ENCODE peak calls at places on chromosome 6, in seven cellular contexts. One of them, this sample, is unnamed.

GRCh38 chr6:142406131-142406530 is 104.3 kb downstream of the ADGRG6 start:
- DNase-seq in ovary: no peak
- DNase-seq in cardiac muscle cell: no peak
- DNase-seq in Peyer's patch: no peak
- DNase-seq in fibroblast of pulmonary artery: no peak
- DNase-seq in right cardiac atrium: no peak
- DNase-seq in CD8-positive, alpha-beta memory T cell: no peak
- DNase-seq in this sample: no peak

GRCh38 chr6:117231466-117231865 is 33.9 kb upstream of the VGLL2 start:
- DNase-seq in Peyer's patch: no peak
- DNase-seq in fibroblast of pulmonary artery: no peak
- DNase-seq in ovary: no peak
- DNase-seq in cardiac muscle cell: no peak
- DNase-seq in right cardiac atrium: no peak
- DNase-seq in CD8-positive, alpha-beta memory T cell: no peak
- DNase-seq in this sample: no peak

GRCh38 chr6:23414204-23414501 is 711.9 kb upstream of the NRSN1 start:
- DNase-seq in Peyer's patch: no peak
- DNase-seq in fibroblast of pulmonary artery: peak
- DNase-seq in cardiac muscle cell: peak
- DNase-seq in ovary: no peak
- DNase-seq in right cardiac atrium: no peak
- DNase-seq in CD8-positive, alpha-beta memory T cell: no peak
- DNase-seq in this sample: no peak

GRCh38 chr6:111129003-111129402 is 41.7 kb downstream of the SLC16A10 start:
- DNase-seq in fibroblast of pulmonary artery: peak
- DNase-seq in CD8-positive, alpha-beta memory T cell: no peak
- DNase-seq in cardiac muscle cell: no peak
- DNase-seq in right cardiac atrium: peak
- DNase-seq in Peyer's patch: no peak
- DNase-seq in ovary: peak
- DNase-seq in this sample: peak

GRCh38 chr6:9708600-9708999 is 706.3 kb downstream of the TFAP2A start:
- DNase-seq in right cardiac atrium: no peak
- DNase-seq in CD8-positive, alpha-beta memory T cell: no peak
- DNase-seq in fibroblast of pulmonary artery: no peak
- DNase-seq in cardiac muscle cell: no peak
- DNase-seq in Peyer's patch: no peak
- DNase-seq in ovary: no peak
- DNase-seq in this sample: no peak

GRCh38 chr6:40804905-40805304 is 217.7 kb upstream of the LRFN2 start:
- DNase-seq in fibroblast of pulmonary artery: no peak
- DNase-seq in ovary: no peak
- DNase-seq in cardiac muscle cell: no peak
- DNase-seq in Peyer's patch: no peak
- DNase-seq in right cardiac atrium: no peak
- DNase-seq in CD8-positive, alpha-beta memory T cell: no peak
- DNase-seq in this sample: no peak

GRCh38 chr6:81787313-81788068 is 35.0 kb upstream of the TENT5A start:
- DNase-seq in ovary: no peak
- DNase-seq in fibroblast of pulmonary artery: peak
- DNase-seq in CD8-positive, alpha-beta memory T cell: no peak
- DNase-seq in right cardiac atrium: no peak
- DNase-seq in Peyer's patch: no peak
- DNase-seq in cardiac muscle cell: no peak
- DNase-seq in this sample: no peak

GRCh38 chr6:39823187-39823815 is 31.1 kb downstream of the DAAM2 start:
- DNase-seq in cardiac muscle cell: no peak
- DNase-seq in ovary: peak
- DNase-seq in CD8-positive, alpha-beta memory T cell: no peak
- DNase-seq in fibroblast of pulmonary artery: no peak
- DNase-seq in right cardiac atrium: peak
- DNase-seq in Peyer's patch: no peak
- DNase-seq in this sample: peak

GRCh38 chr6:67131827-67132226 is 1424.8 kb upstream of the EYS start:
- DNase-seq in ovary: no peak
- DNase-seq in cardiac muscle cell: no peak
- DNase-seq in Peyer's patch: no peak
- DNase-seq in right cardiac atrium: no peak
- DNase-seq in fibroblast of pulmonary artery: peak
- DNase-seq in CD8-positive, alpha-beta memory T cell: no peak
- DNase-seq in this sample: no peak

GRCh38 chr6:170283212-170284081 is 7.4 kb downstream of the DLL1 start:
- DNase-seq in Peyer's patch: peak
- DNase-seq in ovary: peak
- DNase-seq in fibroblast of pulmonary artery: no peak
- DNase-seq in right cardiac atrium: no peak
- DNase-seq in CD8-positive, alpha-beta memory T cell: peak
- DNase-seq in cardiac muscle cell: no peak
- DNase-seq in this sample: no peak

GRCh38 chr6:101847690-101848089 is 454.2 kb downstream of the GRIK2 start:
- DNase-seq in CD8-positive, alpha-beta memory T cell: no peak
- DNase-seq in Peyer's patch: no peak
- DNase-seq in ovary: no peak
- DNase-seq in fibroblast of pulmonary artery: no peak
- DNase-seq in cardiac muscle cell: no peak
- DNase-seq in right cardiac atrium: no peak
- DNase-seq in this sample: no peak

GRCh38 chr6:19972221-19972620 is 135.1 kb downstream of the ID4 start:
- DNase-seq in fibroblast of pulmonary artery: no peak
- DNase-seq in CD8-positive, alpha-beta memory T cell: no peak
- DNase-seq in right cardiac atrium: no peak
- DNase-seq in Peyer's patch: no peak
- DNase-seq in cardiac muscle cell: no peak
- DNase-seq in ovary: no peak
- DNase-seq in this sample: no peak

GRCh38 chr6:20116792-20117191 is 95.5 kb downstream of the MBOAT1 start:
- DNase-seq in fibroblast of pulmonary artery: no peak
- DNase-seq in cardiac muscle cell: no peak
- DNase-seq in ovary: no peak
- DNase-seq in right cardiac atrium: no peak
- DNase-seq in Peyer's patch: no peak
- DNase-seq in CD8-positive, alpha-beta memory T cell: no peak
- DNase-seq in this sample: no peak

GRCh38 chr6:6834356-6835342 is 246.1 kb downstream of the LY86 start:
- DNase-seq in fibroblast of pulmonary artery: no peak
- DNase-seq in ovary: no peak
- DNase-seq in cardiac muscle cell: peak
- DNase-seq in CD8-positive, alpha-beta memory T cell: no peak
- DNase-seq in right cardiac atrium: no peak
- DNase-seq in Peyer's patch: no peak
- DNase-seq in this sample: no peak

GRCh38 chr6:92114091-92114490 is 1305.3 kb downstream of the EPHA7 start:
- DNase-seq in ovary: no peak
- DNase-seq in cardiac muscle cell: no peak
- DNase-seq in right cardiac atrium: no peak
- DNase-seq in fibroblast of pulmonary artery: no peak
- DNase-seq in Peyer's patch: no peak
- DNase-seq in CD8-positive, alpha-beta memory T cell: no peak
- DNase-seq in this sample: no peak

GRCh38 chr6:170270984-170271593 is 19.8 kb downstream of the DLL1 start:
- DNase-seq in fibroblast of pulmonary artery: no peak
- DNase-seq in Peyer's patch: no peak
- DNase-seq in ovary: no peak
- DNase-seq in right cardiac atrium: no peak
- DNase-seq in CD8-positive, alpha-beta memory T cell: no peak
- DNase-seq in cardiac muscle cell: no peak
- DNase-seq in this sample: no peak

GRCh38 chr6:119602215-119603178 is 252.9 kb upstream of the MAN1A1 start:
- DNase-seq in right cardiac atrium: no peak
- DNase-seq in ovary: no peak
- DNase-seq in cardiac muscle cell: no peak
- DNase-seq in Peyer's patch: no peak
- DNase-seq in CD8-positive, alpha-beta memory T cell: no peak
- DNase-seq in fibroblast of pulmonary artery: peak
- DNase-seq in this sample: no peak

GRCh38 chr6:21479140-21479539 is 114.4 kb upstream of the SOX4 start:
- DNase-seq in Peyer's patch: no peak
- DNase-seq in fibroblast of pulmonary artery: peak
- DNase-seq in ovary: peak
- DNase-seq in right cardiac atrium: peak
- DNase-seq in cardiac muscle cell: no peak
- DNase-seq in CD8-positive, alpha-beta memory T cell: no peak
- DNase-seq in this sample: no peak

GRCh38 chr6:143177706-143178105 is 117.0 kb downstream of the AIG1 start:
- DNase-seq in Peyer's patch: no peak
- DNase-seq in cardiac muscle cell: no peak
- DNase-seq in right cardiac atrium: no peak
- DNase-seq in fibroblast of pulmonary artery: no peak
- DNase-seq in CD8-positive, alpha-beta memory T cell: no peak
- DNase-seq in ovary: no peak
- DNase-seq in this sample: no peak

GRCh38 chr6:37897321-37897720 is 77.8 kb downstream of the ZFAND3 start:
- DNase-seq in Peyer's patch: no peak
- DNase-seq in cardiac muscle cell: no peak
- DNase-seq in CD8-positive, alpha-beta memory T cell: no peak
- DNase-seq in ovary: no peak
- DNase-seq in right cardiac atrium: no peak
- DNase-seq in fibroblast of pulmonary artery: no peak
- DNase-seq in this sample: no peak

GRCh38 chr6:51025082-51025777 is 206.6 kb downstream of the TFAP2B start:
- DNase-seq in Peyer's patch: no peak
- DNase-seq in fibroblast of pulmonary artery: no peak
- DNase-seq in right cardiac atrium: no peak
- DNase-seq in cardiac muscle cell: no peak
- DNase-seq in CD8-positive, alpha-beta memory T cell: no peak
- DNase-seq in ovary: no peak
- DNase-seq in this sample: no peak

GRCh38 chr6:53986721-53987526 is 124.3 kb upstream of the MLIP start:
- DNase-seq in fibroblast of pulmonary artery: peak
- DNase-seq in Peyer's patch: no peak
- DNase-seq in cardiac muscle cell: peak
- DNase-seq in ovary: no peak
- DNase-seq in CD8-positive, alpha-beta memory T cell: no peak
- DNase-seq in right cardiac atrium: no peak
- DNase-seq in this sample: no peak

GRCh38 chr6:62283828-62284411 is 2.1 kb downstream of the KHDRBS2 start:
- DNase-seq in fibroblast of pulmonary artery: peak
- DNase-seq in cardiac muscle cell: peak
- DNase-seq in CD8-positive, alpha-beta memory T cell: no peak
- DNase-seq in Peyer's patch: no peak
- DNase-seq in right cardiac atrium: no peak
- DNase-seq in ovary: no peak
- DNase-seq in this sample: no peak

GRCh38 chr6:100745419-100746041 is 135.6 kb downstream of the ASCC3 start:
- DNase-seq in CD8-positive, alpha-beta memory T cell: no peak
- DNase-seq in fibroblast of pulmonary artery: no peak
- DNase-seq in ovary: no peak
- DNase-seq in Peyer's patch: no peak
- DNase-seq in right cardiac atrium: no peak
- DNase-seq in cardiac muscle cell: no peak
- DNase-seq in this sample: no peak
- H3K4me3 ChIP-seq in CD8-positive, alpha-beta memory T cell: no peak
- H3K4me3 ChIP-seq in fibroblast of pulmonary artery: no peak
- H3K4me3 ChIP-seq in ovary: no peak
- H3K4me3 ChIP-seq in Peyer's patch: no peak
- H3K4me3 ChIP-seq in right cardiac atrium: no peak
- H3K4me3 ChIP-seq in cardiac muscle cell: no peak
- H3K4me3 ChIP-seq in this sample: no peak

GRCh38 chr6:24650365-24650764 is 4.4 kb upstream of the KIAA0319 start:
- DNase-seq in Peyer's patch: no peak
- DNase-seq in right cardiac atrium: no peak
- DNase-seq in cardiac muscle cell: no peak
- DNase-seq in fibroblast of pulmonary artery: no peak
- DNase-seq in CD8-positive, alpha-beta memory T cell: no peak
- DNase-seq in ovary: no peak
- DNase-seq in this sample: no peak

GRCh38 chr6:24644377-24644776 is 1.6 kb downstream of the KIAA0319 start:
- DNase-seq in Peyer's patch: no peak
- DNase-seq in CD8-positive, alpha-beta memory T cell: no peak
- DNase-seq in right cardiac atrium: no peak
- DNase-seq in fibroblast of pulmonary artery: no peak
- DNase-seq in cardiac muscle cell: no peak
- DNase-seq in ovary: no peak
- DNase-seq in this sample: no peak

GRCh38 chr6:24643925-24644324 is 2.1 kb downstream of the KIAA0319 start:
- DNase-seq in Peyer's patch: no peak
- DNase-seq in cardiac muscle cell: no peak
- DNase-seq in CD8-positive, alpha-beta memory T cell: no peak
- DNase-seq in right cardiac atrium: no peak
- DNase-seq in ovary: no peak
- DNase-seq in fibroblast of pulmonary artery: no peak
- DNase-seq in this sample: no peak

GRCh38 chr6:24648276-24648675 is 2.3 kb upstream of the KIAA0319 start:
- DNase-seq in CD8-positive, alpha-beta memory T cell: no peak
- DNase-seq in right cardiac atrium: no peak
- DNase-seq in cardiac muscle cell: no peak
- DNase-seq in ovary: no peak
- DNase-seq in Peyer's patch: no peak
- DNase-seq in fibroblast of pulmonary artery: no peak
- DNase-seq in this sample: no peak

GRCh38 chr6:24646771-24647170 is 780 bp upstream of the KIAA0319 start:
- DNase-seq in ovary: no peak
- DNase-seq in cardiac muscle cell: no peak
- DNase-seq in fibroblast of pulmonary artery: no peak
- DNase-seq in Peyer's patch: no peak
- DNase-seq in right cardiac atrium: no peak
- DNase-seq in CD8-positive, alpha-beta memory T cell: no peak
- DNase-seq in this sample: no peak
- H3K4me3 ChIP-seq in ovary: no peak
- H3K4me3 ChIP-seq in cardiac muscle cell: peak
- H3K4me3 ChIP-seq in fibroblast of pulmonary artery: no peak
- H3K4me3 ChIP-seq in Peyer's patch: peak
- H3K4me3 ChIP-seq in right cardiac atrium: no peak
- H3K4me3 ChIP-seq in CD8-positive, alpha-beta memory T cell: no peak
- H3K4me3 ChIP-seq in this sample: no peak

DNA sequence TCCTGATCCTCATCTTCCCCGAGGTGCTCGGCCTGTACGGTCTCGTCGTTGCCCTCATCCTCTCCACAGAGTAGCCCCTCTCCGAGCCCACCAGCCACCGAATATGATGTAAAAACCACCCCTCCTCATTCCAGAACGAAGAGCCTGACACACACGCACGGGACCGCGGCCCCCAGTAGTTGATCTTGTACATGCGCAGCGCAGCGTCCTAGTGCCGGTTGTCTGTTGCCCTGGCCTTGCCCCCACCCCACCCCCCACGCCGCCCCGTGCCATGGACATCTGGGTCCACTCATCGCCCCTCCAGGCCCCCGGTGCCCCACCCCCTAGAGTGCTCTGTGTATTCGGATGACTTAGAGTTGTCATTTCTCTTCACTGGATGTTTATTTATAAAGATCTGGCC is 5.2 kb upstream of the PRPH2 start:
- DNase-seq in ovary: no peak
- DNase-seq in cardiac muscle cell: no peak
- DNase-seq in Peyer's patch: no peak
- DNase-seq in fibroblast of pulmonary artery: no peak
- DNase-seq in CD8-positive, alpha-beta memory T cell: no peak
- DNase-seq in right cardiac atrium: no peak
- DNase-seq in this sample: peak
- H3K4me3 ChIP-seq in ovary: peak
- H3K4me3 ChIP-seq in cardiac muscle cell: no peak
- H3K4me3 ChIP-seq in Peyer's patch: peak
- H3K4me3 ChIP-seq in fibroblast of pulmonary artery: no peak
- H3K4me3 ChIP-seq in CD8-positive, alpha-beta memory T cell: no peak
- H3K4me3 ChIP-seq in right cardiac atrium: peak
- H3K4me3 ChIP-seq in this sample: peak

DNA sequence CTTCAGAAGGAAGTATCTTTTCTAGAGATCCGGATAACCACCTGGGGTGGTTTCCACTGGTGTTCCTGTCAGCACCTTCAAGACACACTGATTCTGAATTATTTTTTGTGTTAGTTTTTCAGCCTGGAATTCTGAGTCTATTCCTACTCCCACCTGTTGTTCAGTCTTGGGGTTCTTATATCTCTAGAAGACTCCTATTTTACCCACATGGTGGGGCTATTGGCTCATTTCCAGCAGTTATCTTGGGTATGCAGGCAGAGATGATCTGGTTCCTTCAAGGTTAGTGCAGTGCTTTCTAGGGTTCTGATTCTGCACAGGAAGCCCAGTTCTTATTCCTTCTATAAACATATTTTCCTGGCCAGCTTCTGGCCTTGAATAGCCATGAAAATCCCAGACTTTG is 175.6 kb upstream of the PDE7B start:
- DNase-seq in fibroblast of pulmonary artery: peak
- DNase-seq in right cardiac atrium: no peak
- DNase-seq in Peyer's patch: no peak
- DNase-seq in CD8-positive, alpha-beta memory T cell: no peak
- DNase-seq in ovary: no peak
- DNase-seq in cardiac muscle cell: peak
- DNase-seq in this sample: no peak
- H3K4me3 ChIP-seq in fibroblast of pulmonary artery: no peak
- H3K4me3 ChIP-seq in right cardiac atrium: no peak
- H3K4me3 ChIP-seq in Peyer's patch: no peak
- H3K4me3 ChIP-seq in CD8-positive, alpha-beta memory T cell: no peak
- H3K4me3 ChIP-seq in ovary: no peak
- H3K4me3 ChIP-seq in cardiac muscle cell: no peak
- H3K4me3 ChIP-seq in this sample: no peak